ENCODE peak calls at places on chromosomes 5 and 9, in ten cellular contexts. N, V, A, T, O, L, D, I, P and H are unnamed samples.
A peak's percentile ranks its signal among the peaks of the same experiment; 100 is the strongest.

GRCh38 chr9:136729144-136729543 is 13.6 kb downstream of the LCN10 start:
- DNase-seq in N (no peak), V (peak; percentile 62), A (no peak), T (no peak), O (no peak), L (no peak), D (no peak), I (no peak), P (no peak), H (no peak)

GRCh38 chr5:151288180-151288579 is 15.4 kb downstream of the SLC36A3 start:
- DNase-seq in N (peak; percentile 24), V (no peak), A (peak; percentile 15), T (peak; percentile 31), O (no peak), L (no peak), D (no peak), I (no peak), P (peak; percentile 40), H (peak; percentile 82)

GRCh38 chr5:120446068-120446492 is 18.0 kb upstream of the PRR16 start:
- DNase-seq in N (peak; percentile 89), V (no peak), A (peak; percentile 95), T (no peak), O (no peak), L (peak; percentile 91), D (no peak), I (peak; percentile 87), P (no peak), H (no peak)

GRCh38 chr9:131186622-131187021 is 61.2 kb downstream of the NUP214 start:
- DNase-seq in N (no peak), V (no peak), A (no peak), T (no peak), O (no peak), L (no peak), D (no peak), I (no peak), P (no peak), H (no peak)

GRCh38 chr5:3287516-3287915 is 308.1 kb upstream of the IRX1 start:
- DNase-seq in N (no peak), V (no peak), A (no peak), T (no peak), O (no peak), L (no peak), D (no peak), I (no peak), P (no peak), H (no peak)

GRCh38 chr9:107711528-107711927 is 222.0 kb upstream of the KLF4 start:
- DNase-seq in N (peak; percentile 97), V (no peak), A (peak; percentile 96), T (no peak), O (peak; percentile 31), L (peak; percentile 98), D (peak; percentile 78), I (peak; percentile 93), P (no peak), H (peak; percentile 83)

GRCh38 chr5:103086547-103086946 is 33.4 kb downstream of the GIN1 start:
- DNase-seq in N (no peak), V (no peak), A (no peak), T (no peak), O (no peak), L (no peak), D (no peak), I (no peak), P (no peak), H (no peak)

GRCh38 chr5:140246378-140247122 is 56.4 kb downstream of the PFDN1 start:
- DNase-seq in N (peak; percentile 85), V (no peak), A (peak; percentile 90), T (no peak), O (no peak), L (peak; percentile 81), D (peak; percentile 57), I (peak; percentile 86), P (no peak), H (no peak)

GRCh38 chr5:103114440-103114839 is 5.5 kb downstream of the GIN1 start:
- DNase-seq in N (peak; percentile 80), V (no peak), A (no peak), T (no peak), O (no peak), L (no peak), D (no peak), I (peak; percentile 49), P (no peak), H (no peak)

GRCh38 chr5:122091942-122092600 is 14.0 kb upstream of the LOX start:
- DNase-seq in N (peak; percentile 63), V (no peak), A (peak; percentile 77), T (no peak), O (peak; percentile 15), L (peak; percentile 79), D (no peak), I (peak; percentile 60), P (no peak), H (peak; percentile 11)

GRCh38 chr9:97397220-97397619 is 14.7 kb upstream of the TDRD7 start:
- DNase-seq in N (peak; percentile 86), V (no peak), A (peak; percentile 77), T (no peak), O (no peak), L (peak; percentile 33), D (no peak), I (peak; percentile 70), P (no peak), H (no peak)

GRCh38 chr5:39475055-39475454 is 50.3 kb upstream of the DAB2 start:
- DNase-seq in N (no peak), V (no peak), A (no peak), T (no peak), O (no peak), L (peak; percentile 83), D (no peak), I (no peak), P (no peak), H (no peak)

GRCh38 chr9:117344892-117345660 is 69.8 kb downstream of the ASTN2 start:
- DNase-seq in N (peak; percentile 11), V (no peak), A (peak; percentile 1), T (no peak), O (no peak), L (no peak), D (no peak), I (no peak), P (no peak), H (peak; percentile 22)

GRCh38 chr9:136668983-136669790 is 6.5 kb downstream of the EGFL7 start:
- DNase-seq in N (peak; percentile 32), V (no peak), A (peak; percentile 32), T (peak; percentile 48), O (no peak), L (no peak), D (no peak), I (peak; percentile 44), P (no peak), H (no peak)

GRCh38 chr5:179596421-179596820 is 27.1 kb downstream of the HNRNPH1 start:
- DNase-seq in N (no peak), V (no peak), A (no peak), T (no peak), O (no peak), L (no peak), D (no peak), I (no peak), P (no peak), H (no peak)

GRCh38 chr9:127447416-127448111 is 3.6 kb downstream of the RPL12 start:
- DNase-seq in N (peak; percentile 28), V (no peak), A (peak; percentile 46), T (peak; percentile 36), O (no peak), L (no peak), D (no peak), I (no peak), P (no peak), H (no peak)

GRCh38 chr9:104854613-104855012 is 73.3 kb downstream of the ABCA1 start:
- DNase-seq in N (no peak), V (no peak), A (no peak), T (no peak), O (no peak), L (no peak), D (no peak), I (no peak), P (no peak), H (no peak)

GRCh38 chr9:22084336-22085035 is 75.4 kb upstream of the CDKN2B start:
- DNase-seq in N (peak; percentile 97), V (no peak), A (peak; percentile 95), T (no peak), O (no peak), L (peak; percentile 95), D (no peak), I (no peak), P (no peak), H (peak; percentile 83)

GRCh38 chr5:129664336-129664937 is 83.5 kb upstream of the MINAR2 start:
- DNase-seq in N (peak; percentile 42), V (no peak), A (peak; percentile 75), T (peak; percentile 68), O (no peak), L (no peak), D (no peak), I (peak; percentile 9), P (peak; percentile 7), H (peak; percentile 17)

GRCh38 chr9:6838158-6838557 is 80.4 kb downstream of the KDM4C start:
- DNase-seq in N (no peak), V (no peak), A (no peak), T (no peak), O (no peak), L (no peak), D (peak; percentile 27), I (no peak), P (no peak), H (no peak)

GRCh38 chr5:169394371-169394770 is 93.4 kb upstream of the SLIT3 start:
- DNase-seq in N (no peak), V (no peak), A (no peak), T (no peak), O (no peak), L (no peak), D (no peak), I (no peak), P (no peak), H (no peak)

GRCh38 chr5:1931590-1932138 is 48.9 kb upstream of the IRX4 start:
- DNase-seq in N (no peak), V (peak; percentile 67), A (no peak), T (peak; percentile 32), O (no peak), L (no peak), D (peak; percentile 3), I (no peak), P (no peak), H (peak; percentile 36)

GRCh38 chr9:117649126-117649525 is 55.1 kb upstream of the TLR4 start:
- DNase-seq in N (peak; percentile 58), V (no peak), A (no peak), T (no peak), O (no peak), L (no peak), D (no peak), I (no peak), P (no peak), H (no peak)

GRCh38 chr5:108521841-108522506 is 140.1 kb upstream of the FBXL17 start:
- DNase-seq in N (peak; percentile 52), V (no peak), A (peak; percentile 76), T (peak; percentile 80), O (peak; percentile 41), L (peak; percentile 68), D (no peak), I (peak; percentile 39), P (peak; percentile 20), H (peak; percentile 77)